ENCODE peak calls at places on chromosomes 16 and 17, in seven cellular contexts. E is B cell, Z is HFF-Myc, J is Karpas-422, M is BE2C, S is HCT116, D is T-helper 2 cell. F is an unnamed sample.

GRCh38 chr16:31148281-31148728 is 1.6 kb downstream of the PRSS36 start:
- DNase-seq in E (no peak), Z (no peak), J (no peak), M (no peak), S (peak; percentile 35), D (no peak), F (no peak)

GRCh38 chr16:8685617-8686016 is 11.2 kb downstream of the ABAT start:
- DNase-seq in E (no peak), Z (no peak), J (no peak), M (no peak), S (no peak), D (no peak), F (no peak)

GRCh38 chr16:8512941-8513624 is 77.2 kb downstream of the TMEM114 start:
- DNase-seq in E (no peak), Z (no peak), J (no peak), M (no peak), S (no peak), D (no peak), F (no peak)

GRCh38 chr16:49466881-49467280 is 93.3 kb downstream of the C16orf78 start:
- DNase-seq in E (no peak), Z (no peak), J (no peak), M (no peak), S (no peak), D (no peak), F (no peak)

GRCh38 chr16:76278086-76278485 is 885 bp downstream of the CNTNAP4 start:
- DNase-seq in E (no peak), Z (no peak), J (no peak), M (no peak), S (no peak), D (no peak), F (no peak)

GRCh38 chr17:13921841-13922776 is 147.2 kb upstream of the COX10 start:
- DNase-seq in E (no peak), Z (no peak), J (no peak), M (no peak), S (no peak), D (no peak), F (no peak)

GRCh38 chr16:79272141-79272577 is 328.4 kb downstream of the MAF start:
- DNase-seq in E (no peak), Z (no peak), J (no peak), M (no peak), S (no peak), D (peak; percentile 16), F (no peak)

GRCh38 chr16:13852827-13853226 is 67.1 kb upstream of the ERCC4 start:
- DNase-seq in E (no peak), Z (no peak), J (no peak), M (no peak), S (no peak), D (no peak), F (no peak)

GRCh38 chr17:69060835-69061234 is at the start of gene ABCA9:
- DNase-seq in E (no peak), Z (no peak), J (no peak), M (no peak), S (no peak), D (no peak), F (no peak)

GRCh38 chr16:30761427-30761927 is 385 bp downstream of the CFAP119 start:
- DNase-seq in E (peak; percentile 70), Z (no peak), J (peak; percentile 87), M (peak; percentile 49), S (no peak), D (no peak), F (peak; percentile 83)

GRCh38 chr16:57794849-57795430 is 7.4 kb downstream of the KIFC3 start:
- DNase-seq in E (no peak), Z (no peak), J (no peak), M (no peak), S (no peak), D (no peak), F (no peak)

GRCh38 chr16:88566158-88566557 is 4.0 kb upstream of the ZC3H18 start:
- DNase-seq in E (no peak), Z (peak; percentile 31), J (no peak), M (no peak), S (peak; percentile 34), D (no peak), F (no peak)

GRCh38 chr17:15941781-15942180 is 3.1 kb upstream of the ADORA2B start:
- DNase-seq in E (no peak), Z (no peak), J (no peak), M (no peak), S (no peak), D (no peak), F (no peak)

GRCh38 chr17:72498671-72499210 is 377.9 kb downstream of the SOX9 start:
- DNase-seq in E (no peak), Z (no peak), J (no peak), M (no peak), S (no peak), D (no peak), F (no peak)

GRCh38 chr17:2707721-2708584 is 3.6 kb downstream of the CLUH start:
- DNase-seq in E (no peak), Z (no peak), J (no peak), M (peak; percentile 65), S (no peak), D (no peak), F (peak; percentile 34)

GRCh38 chr16:15988268-15989013 is 39.0 kb downstream of the ABCC1 start:
- DNase-seq in E (no peak), Z (no peak), J (no peak), M (peak; percentile 20), S (no peak), D (no peak), F (no peak)

GRCh38 chr17:59753522-59754467 is 46.3 kb downstream of the VMP1 start:
- DNase-seq in E (peak; percentile 79), Z (peak; percentile 90), J (peak; percentile 93), M (peak; percentile 12), S (peak; percentile 88), D (no peak), F (peak; percentile 82)